ENCODE peak calls at places on chromosomes 12 and 14, in ten cellular contexts. L is NCI-H524; G is NCI-H2171; V is T1000; Z is mesendoderm; Y is lower leg skin; K is ovary; J is activated T-cell treated with anti-CD3 and anti-CD28 coated beads, Interleukin-2, amount 50 U/mL, for 48 hours; S is 8988T; I is ureter. X is an unnamed sample.

GRCh38 chr12:58954002-58954401 is 33.7 kb upstream of the LRIG3 start:
- DNase-seq in K (no peak), Y (no peak), J (no peak), V (no peak), G (no peak), I (no peak), L (no peak), Z (no peak), S (no peak), X (no peak)

GRCh38 chr12:131222271-131223139 is 268.8 kb downstream of the ADGRD1 start:
- DNase-seq in J (no peak), V (no peak), Z (no peak), S (no peak), G (no peak), I (no peak), Y (no peak), K (no peak), L (no peak), X (no peak)

GRCh38 chr12:56431850-56432249 is 17.4 kb downstream of the TIMELESS start:
- DNase-seq in Z (no peak), Y (no peak), J (no peak), G (no peak), K (no peak), V (no peak), L (no peak), I (no peak), S (no peak), X (no peak)

GRCh38 chr12:67632005-67632404 is 16.5 kb upstream of the DYRK2 start:
- DNase-seq in S (no peak), K (no peak), Z (peak), G (no peak), I (no peak), Y (no peak), L (no peak), V (no peak), J (no peak), X (no peak)

GRCh38 chr14:101246894-101247853 is 314.1 kb upstream of the DIO3 start:
- DNase-seq in K (no peak), J (no peak), S (no peak), L (no peak), Z (no peak), I (peak), V (no peak), Y (no peak), G (no peak), X (no peak)

GRCh38 chr12:12803186-12803585 is 10.0 kb upstream of the DDX47 start:
- DNase-seq in G (no peak), S (peak), I (peak), V (peak), Z (no peak), Y (peak), K (peak), L (peak), J (no peak), X (peak)

GRCh38 chr14:38616959-38617358 is 361.1 kb upstream of the CLEC14A start:
- DNase-seq in S (no peak), L (peak), V (no peak), G (no peak), J (no peak), I (no peak), Z (peak), K (no peak), Y (no peak), X (no peak)

GRCh38 chr12:14554281-14555008 is 13.2 kb downstream of the PLBD1 start:
- DNase-seq in G (peak), L (peak), J (no peak), Y (peak), K (peak), V (no peak), I (peak), S (no peak), Z (peak), X (peak)

GRCh38 chr14:56294125-56294524 is 175.9 kb downstream of the PELI2 start:
- DNase-seq in G (no peak), L (no peak), I (no peak), K (no peak), Z (peak), S (no peak), Y (no peak), J (no peak), V (no peak), X (no peak)

GRCh38 chr12:29451886-29452285 is 45.6 kb downstream of the OVCH1 start:
- DNase-seq in V (no peak), S (no peak), J (no peak), Y (no peak), I (no peak), G (no peak), Z (no peak), L (no peak), K (no peak), X (no peak)

GRCh38 chr14:32254952-32255679 is 52.0 kb upstream of the RNU6-8 start:
- DNase-seq in L (peak), S (peak), K (peak), Z (peak), V (peak), Y (peak), G (peak), J (peak), I (peak), X (peak)